ENCODE peak calls at places on chromosomes 3 and 15, in six cellular contexts. F is hepatocyte; M is CD8-positive, alpha-beta memory T cell; B is heart right ventricle; V is GM23338; P is Panc1. A is an unnamed sample.

GRCh38 chr3:156323466-156323865 is 203.1 kb downstream of the KCNAB1 start:
- DNase-seq in M (no peak), P (no peak), B (no peak), V (no peak), F (peak; percentile 16), A (no peak)

GRCh38 chr3:88003115-88003755 is 55.6 kb downstream of the CGGBP1 start:
- DNase-seq in M (no peak), B (no peak), P (no peak), V (peak; percentile 76), F (peak; percentile 61), A (no peak)

GRCh38 chr3:31704651-31705179 is 172.0 kb downstream of the STT3B start:
- DNase-seq in M (no peak), B (no peak), V (no peak), F (peak; percentile 19), P (no peak), A (no peak)

GRCh38 chr3:95810468-95810867 is 1003.9 kb upstream of the EPHA6 start:
- DNase-seq in M (no peak), V (no peak), F (peak; percentile 5), P (no peak), B (no peak), A (no peak)

GRCh38 chr15:40754574-40754882 is 526 bp downstream of the RMDN3 start:
- DNase-seq in V (peak; percentile 62), F (peak; percentile 49), M (peak; percentile 21), B (no peak), P (no peak), A (no peak)

GRCh38 chr3:197775317-197775716 is 15.7 kb upstream of the LRCH3 start:
- DNase-seq in P (no peak), V (no peak), F (no peak), M (no peak), B (no peak), A (no peak)

GRCh38 chr3:18127181-18127863 is 297.8 kb downstream of the SATB1 start:
- DNase-seq in B (no peak), F (no peak), M (no peak), P (no peak), V (peak; percentile 8), A (no peak)

GRCh38 chr3:52385157-52385556 is 59.7 kb downstream of the SEMA3G start:
- DNase-seq in P (peak; percentile 7), F (peak; percentile 70), B (no peak), M (no peak), V (peak; percentile 96), A (no peak)

GRCh38 chr15:77118787-77119410 is 48.0 kb upstream of the TSPAN3 start:
- DNase-seq in F (peak; percentile 80), V (peak; percentile 69), M (peak; percentile 17), B (peak; percentile 60), P (peak; percentile 45), A (no peak)

GRCh38 chr3:66297917-66298316 is 77.1 kb downstream of the SLC25A26 start:
- DNase-seq in F (no peak), M (no peak), P (no peak), B (peak; percentile 25), V (no peak), A (no peak)

GRCh38 chr15:57440799-57441198 is 64.5 kb downstream of the CGNL1 start:
- DNase-seq in B (no peak), M (no peak), P (no peak), F (peak; percentile 65), V (no peak), A (no peak)

GRCh38 chr15:39058371-39059131 is 493.9 kb upstream of the RASGRP1 start:
- DNase-seq in B (no peak), M (no peak), F (no peak), V (no peak), P (no peak), A (no peak)

GRCh38 chr3:110895054-110895453 is 176.6 kb upstream of the NECTIN3 start:
- DNase-seq in P (no peak), F (no peak), V (no peak), M (no peak), B (no peak), A (no peak)

GRCh38 chr15:83978588-83978987 is 257.0 kb upstream of the GOLGA6L4 start:
- DNase-seq in V (no peak), F (no peak), P (no peak), M (no peak), B (no peak), A (no peak)

GRCh38 chr3:53003320-53003719 is 42.6 kb downstream of the SFMBT1 start:
- DNase-seq in V (no peak), P (no peak), B (no peak), M (no peak), F (no peak), A (no peak)

GRCh38 chr3:134864644-134865043 is 69.6 kb downstream of the EPHB1 start:
- DNase-seq in M (no peak), B (peak; percentile 36), F (no peak), V (no peak), P (no peak), A (no peak)

GRCh38 chr3:48689384-48689783 is 3.7 kb upstream of the NCKIPSD start:
- DNase-seq in B (no peak), P (no peak), F (no peak), V (no peak), M (no peak), A (no peak)

GRCh38 chr3:179921500-179921899 is 115.2 kb downstream of the PEX5L start:
- DNase-seq in M (no peak), V (no peak), F (no peak), B (no peak), P (no peak), A (no peak)

GRCh38 chr3:157123621-157124020 is 36.3 kb downstream of the CCNL1 start:
- DNase-seq in V (no peak), B (no peak), P (no peak), F (no peak), M (no peak), A (no peak)

GRCh38 chr3:16288664-16289063 is 23.7 kb downstream of the OXNAD1 start:
- DNase-seq in F (no peak), B (peak; percentile 54), V (no peak), M (no peak), P (no peak), A (no peak)

GRCh38 chr3:44136421-44136820 is 105.3 kb upstream of the TOPAZ1 start:
- DNase-seq in V (peak; percentile 46), M (no peak), P (no peak), F (peak; percentile 41), B (no peak), A (no peak)

GRCh38 chr3:52339612-52340011 is 23.5 kb downstream of the DNAH1 start:
- DNase-seq in V (peak; percentile 78), F (peak; percentile 78), P (peak; percentile 45), B (peak; percentile 58), M (peak; percentile 10), A (no peak)

GRCh38 chr3:58157649-58158048 is 53.1 kb downstream of the DNASE1L3 start:
- DNase-seq in V (no peak), M (no peak), F (no peak), B (no peak), P (no peak), A (no peak)

GRCh38 chr3:52193059-52193458 is 4.9 kb upstream of the ALAS1 start:
- DNase-seq in F (no peak), P (no peak), B (peak; percentile 57), V (no peak), M (no peak), A (peak; percentile 77)

GRCh38 chr15:49083471-49084284 is 37.4 kb upstream of the SECISBP2L start:
- DNase-seq in P (no peak), B (no peak), V (no peak), M (no peak), F (no peak), A (no peak)

GRCh38 chr3:120145498-120146285 is 51.4 kb upstream of the GSK3B start:
- DNase-seq in P (no peak), M (no peak), V (no peak), F (peak; percentile 35), B (no peak), A (no peak)

GRCh38 chr3:136974670-136975069 is 16.9 kb downstream of the IL20RB start:
- DNase-seq in P (no peak), V (no peak), F (no peak), B (no peak), M (no peak), A (no peak)

GRCh38 chr3:55662683-55663082 is 175.6 kb upstream of the WNT5A start:
- DNase-seq in F (no peak), B (no peak), V (no peak), P (no peak), M (no peak), A (no peak)
- H3K4me1 ChIP-seq in F (no peaks in the 10 kb centered on the region), B (no peaks in the 10 kb centered on the region), V (peaks cover 49% of the 10 kb centered on the region), P (no peaks in the 10 kb centered on the region), M (no peaks in the 10 kb centered on the region), A (no peaks in the 10 kb centered on the region)

GRCh38 chr15:35019401-35020327 is 31.6 kb upstream of the ZNF770 start:
- DNase-seq in F (no peak), B (no peak), P (no peak), V (peak; percentile 76), M (no peak), A (no peak)

GRCh38 chr15:35023794-35024193 is 35.7 kb upstream of the ZNF770 start:
- DNase-seq in B (no peak), M (no peak), F (no peak), P (no peak), V (peak; percentile 34), A (no peak)

GRCh38 chr15:35020974-35021373 is 32.9 kb upstream of the ZNF770 start:
- DNase-seq in B (no peak), V (no peak), P (no peak), F (no peak), M (no peak), A (no peak)
- H3K27ac ChIP-seq in B (no peak overlapping the region), V (peak overlapping the region; percentile 85), P (no peak overlapping the region), F (no peak overlapping the region), M (no peak overlapping the region), A (no peak overlapping the region)

GRCh38 chr3:174223611-174224010 is 635.5 kb upstream of the NAALADL2 start:
- DNase-seq in V (no peak), F (no peak), M (no peak), P (no peak), B (no peak), A (no peak)
- H3K4me1 ChIP-seq in V (peaks cover 4% of the 10 kb centered on the region), F (no peaks in the 10 kb centered on the region), M (no peaks in the 10 kb centered on the region), P (no peaks in the 10 kb centered on the region), B (no peaks in the 10 kb centered on the region), A (no peaks in the 10 kb centered on the region)

DNA sequence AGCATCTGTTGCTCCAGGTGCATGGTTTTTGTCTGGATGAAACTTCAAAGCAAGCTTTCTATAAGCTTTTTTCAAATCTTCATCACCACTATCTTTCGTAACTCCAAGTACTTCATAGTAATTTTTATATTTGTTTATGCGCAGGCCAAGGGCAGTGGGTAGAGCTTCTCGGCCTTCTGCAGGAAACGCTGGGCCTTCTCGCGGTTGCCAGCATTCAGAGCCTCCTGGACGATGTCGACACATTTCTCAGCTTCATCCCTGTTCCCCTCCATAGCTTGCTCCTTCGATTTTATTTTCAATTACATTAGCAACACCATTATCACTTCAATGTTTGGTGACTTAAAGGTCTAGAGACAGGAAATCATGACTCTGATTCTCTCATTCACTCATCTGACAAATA is 20.2 kb downstream of the DENND4A start:
- DNase-seq in V (no peak), F (no peak), B (no peak), P (no peak), M (no peak), A (no peak)
- H3K27ac ChIP-seq in V (peak overlapping the region; percentile 21), F (no peak overlapping the region), B (no peak overlapping the region), P (no peak overlapping the region), M (no peak overlapping the region), A (no peak overlapping the region)

DNA sequence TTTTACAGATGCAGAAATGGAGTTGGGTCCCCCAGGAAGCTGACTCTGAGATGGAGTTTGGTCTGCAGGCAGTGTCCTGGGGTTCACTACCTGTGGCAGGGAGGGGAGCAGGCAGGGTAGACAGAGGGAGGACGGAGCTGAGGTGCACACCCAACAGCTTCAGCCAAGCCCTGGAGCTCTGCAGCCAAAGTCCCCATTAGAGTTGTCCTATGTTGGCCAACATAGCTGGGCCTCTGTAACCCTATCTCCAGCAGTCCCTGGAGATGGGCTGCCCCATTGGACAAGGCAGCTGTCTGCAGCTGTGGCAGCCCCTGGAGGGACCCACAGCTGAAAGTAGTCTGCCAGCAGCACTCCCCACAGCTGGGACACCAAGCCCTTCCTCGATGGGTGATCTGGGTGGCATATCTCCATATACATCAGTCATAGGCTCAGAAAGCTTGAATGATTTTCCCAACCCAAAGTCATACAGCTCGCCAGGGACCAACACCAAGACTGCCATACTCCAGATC is 32.0 kb downstream of the STARD5 start:
- DNase-seq in B (no peak), F (no peak), M (no peak), V (no peak), P (no peak), A (no peak)
- H3K4me1 ChIP-seq in B (peaks cover 5% of the 10 kb centered on the region), F (no peaks in the 10 kb centered on the region), M (peaks cover 92% of the 10 kb centered on the region), V (no peaks in the 10 kb centered on the region), P (no peaks in the 10 kb centered on the region), A (peaks cover 9% of the 10 kb centered on the region)

A was measured in right cardiac atrium.